ENCODE peak calls at places on chromosomes 12 and 14, in five cellular contexts. Z, U, L, C and D are unnamed samples.

GRCh38 chr14:36700656-36701055 is 39.0 kb downstream of the PAX9 start:
- DNase-seq in Z (no peak), U (no peak), L (no peak), C (no peak), D (no peak)

GRCh38 chr14:51219473-51220448 is 20.3 kb upstream of the TMX1 start:
- DNase-seq in Z (no peak), U (no peak), L (no peak), C (peak; percentile 16), D (no peak)

GRCh38 chr14:65290830-65291229 is 121.7 kb upstream of the FUT8 start:
- DNase-seq in Z (no peak), U (no peak), L (no peak), C (peak; percentile 93), D (no peak)

GRCh38 chr12:66449531-66449930 is 147.2 kb downstream of the HELB start:
- DNase-seq in Z (no peak), U (no peak), L (no peak), C (no peak), D (no peak)

GRCh38 chr12:3238196-3238595 is 161.0 kb downstream of the TSPAN9 start:
- DNase-seq in Z (no peak), U (no peak), L (no peak), C (no peak), D (no peak)

GRCh38 chr14:68476212-68476964 is 316.5 kb downstream of the ZFP36L1 start:
- DNase-seq in Z (no peak), U (peak; percentile 64), L (peak; percentile 62), C (peak; percentile 96), D (peak; percentile 93)

GRCh38 chr12:50074936-50075807 is 10.0 kb upstream of the SMARCD1 start:
- DNase-seq in Z (no peak), U (peak; percentile 88), L (peak; percentile 85), C (peak; percentile 47), D (peak; percentile 37)

GRCh38 chr14:93959239-93960107 is 16.9 kb downstream of the ASB2 start:
- DNase-seq in Z (peak; percentile 53), U (peak; percentile 47), L (peak; percentile 91), C (peak; percentile 86), D (peak; percentile 90)

GRCh38 chr12:115506822-115507629 is 770.5 kb downstream of the MED13L start:
- DNase-seq in Z (no peak), U (no peak), L (no peak), C (no peak), D (no peak)

GRCh38 chr12:51262758-51263177 is 7.4 kb downstream of the SMAGP start:
- DNase-seq in Z (no peak), U (peak; percentile 88), L (peak; percentile 68), C (peak; percentile 33), D (no peak)

GRCh38 chr14:100890451-100890850 is 13.1 kb downstream of the RTL1 start:
- DNase-seq in Z (no peak), U (peak; percentile 1), L (no peak), C (no peak), D (no peak)

GRCh38 chr14:102779574-102780315 is 2.5 kb downstream of the TRAF3 start:
- DNase-seq in Z (no peak), U (no peak), L (peak; percentile 48), C (no peak), D (no peak)

GRCh38 chr12:27220057-27220987 is 23.8 kb upstream of the STK38L start:
- DNase-seq in Z (no peak), U (no peak), L (no peak), C (peak; percentile 14), D (peak; percentile 90)

GRCh38 chr14:53516261-53516774 is 363.2 kb upstream of the DDHD1 start:
- DNase-seq in Z (no peak), U (no peak), L (no peak), C (peak; percentile 80), D (no peak)

GRCh38 chr12:29756741-29757390 is 26.9 kb downstream of the TMTC1 start:
- DNase-seq in Z (no peak), U (no peak), L (no peak), C (no peak), D (no peak)

GRCh38 chr12:7472060-7472459 is 28.1 kb upstream of the CD163L1 start:
- DNase-seq in Z (no peak), U (no peak), L (peak; percentile 25), C (no peak), D (no peak)

GRCh38 chr14:69612014-69612758 is 790 bp downstream of the SUSD6 start:
- DNase-seq in Z (no peak), U (peak; percentile 41), L (peak; percentile 69), C (no peak), D (no peak)

GRCh38 chr14:20684662-20685456 is 499 bp downstream of the RNASE4 start:
- DNase-seq in Z (no peak), U (peak; percentile 53), L (peak; percentile 64), C (peak; percentile 63), D (no peak)

GRCh38 chr12:76449572-76449971 is 101.4 kb upstream of the BBS10 start:
- DNase-seq in Z (no peak), U (no peak), L (no peak), C (peak; percentile 60), D (no peak)

GRCh38 chr12:79451365-79451764 is 239.4 kb downstream of the PAWR start:
- DNase-seq in Z (no peak), U (no peak), L (no peak), C (no peak), D (no peak)

GRCh38 chr12:109542014-109542413 is 31.3 kb downstream of the MMAB start:
- DNase-seq in Z (no peak), U (no peak), L (no peak), C (peak; percentile 70), D (no peak)

GRCh38 chr12:70639535-70639934 is 2.3 kb upstream of the PTPRB start:
- DNase-seq in Z (no peak), U (no peak), L (no peak), C (no peak), D (no peak)

GRCh38 chr12:70638639-70639349 is 1.6 kb upstream of the PTPRB start:
- DNase-seq in Z (no peak), U (no peak), L (no peak), C (no peak), D (no peak)

GRCh38 chr12:70635713-70636112 is 1.5 kb downstream of the PTPRB start:
- DNase-seq in Z (no peak), U (no peak), L (no peak), C (no peak), D (no peak)

GRCh38 chr12:70637286-70637685 is at the start of gene PTPRB:
- DNase-seq in Z (no peak), U (no peak), L (no peak), C (no peak), D (no peak)

GRCh38 chr12:70637686-70638085 is 457 bp upstream of the PTPRB start:
- DNase-seq in Z (no peak), U (no peak), L (no peak), C (no peak), D (no peak)
- H3K4me1 ChIP-seq in Z (no peaks in the 10 kb centered on the region), U (no peaks in the 10 kb centered on the region), L (no peaks in the 10 kb centered on the region), C (no peaks in the 10 kb centered on the region), D (no peaks in the 10 kb centered on the region)

DNA sequence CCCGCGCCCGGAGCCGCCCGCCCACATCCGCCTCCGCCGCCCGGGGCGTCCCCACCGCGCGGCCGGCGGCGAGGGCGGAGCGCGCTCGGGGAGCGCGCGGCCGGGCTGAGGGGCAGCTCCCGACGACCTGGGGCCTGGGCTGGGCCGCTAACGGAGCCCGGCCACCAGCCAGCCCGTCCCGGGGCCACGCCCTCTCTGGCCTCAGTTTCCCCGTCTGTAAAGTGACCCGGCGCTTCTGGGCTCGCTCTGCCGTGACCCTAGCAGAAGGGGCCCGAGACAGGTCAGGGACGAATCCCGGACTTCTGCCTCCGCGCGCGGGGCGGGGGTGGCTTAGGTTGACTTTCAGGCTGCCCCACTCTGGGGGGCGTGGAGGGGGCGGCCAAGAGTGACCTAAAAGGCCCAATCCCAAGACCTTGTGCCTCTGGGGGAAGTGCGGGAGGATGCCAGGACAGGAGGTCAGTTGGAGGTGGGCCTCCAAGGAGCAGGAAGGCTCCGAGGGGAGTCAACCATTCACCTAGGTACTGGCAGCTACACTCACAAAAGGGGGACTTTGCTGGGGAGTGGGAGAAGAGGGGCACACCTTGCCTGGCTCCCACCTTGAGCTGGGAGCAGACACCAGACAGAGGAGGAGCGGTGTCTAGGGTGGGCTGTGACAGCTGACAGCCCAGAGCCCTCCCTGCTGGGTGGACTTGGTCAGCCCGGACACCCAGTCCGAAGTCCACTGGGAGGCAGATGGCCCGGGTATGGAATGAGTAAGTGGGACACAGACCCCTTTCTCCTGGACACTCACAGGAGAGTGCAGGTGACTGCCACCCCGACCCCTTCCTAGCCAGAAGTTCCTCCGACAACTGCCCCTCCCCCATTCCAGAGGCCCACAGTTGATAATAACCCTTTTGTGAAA is 483 bp upstream of the AKT1 start:
- DNase-seq in Z (no peak), U (peak; percentile 64), L (peak; percentile 80), C (no peak), D (no peak)
- H3K4me1 ChIP-seq in Z (peaks cover 29% of the 10 kb centered on the region), U (peaks cover 70% of the 10 kb centered on the region), L (peaks cover 40% of the 10 kb centered on the region), C (peaks cover 23% of the 10 kb centered on the region), D (peaks cover 19% of the 10 kb centered on the region)

GRCh38 chr12:778615-779014 is 26.2 kb downstream of the WNK1 start:
- DNase-seq in Z (no peak), U (no peak), L (no peak), C (no peak), D (no peak)
- H3K4me1 ChIP-seq in Z (peaks cover 42% of the 10 kb centered on the region), U (peaks cover 45% of the 10 kb centered on the region), L (peaks cover 18% of the 10 kb centered on the region), C (peaks cover 20% of the 10 kb centered on the region), D (peaks cover 22% of the 10 kb centered on the region)

DNA sequence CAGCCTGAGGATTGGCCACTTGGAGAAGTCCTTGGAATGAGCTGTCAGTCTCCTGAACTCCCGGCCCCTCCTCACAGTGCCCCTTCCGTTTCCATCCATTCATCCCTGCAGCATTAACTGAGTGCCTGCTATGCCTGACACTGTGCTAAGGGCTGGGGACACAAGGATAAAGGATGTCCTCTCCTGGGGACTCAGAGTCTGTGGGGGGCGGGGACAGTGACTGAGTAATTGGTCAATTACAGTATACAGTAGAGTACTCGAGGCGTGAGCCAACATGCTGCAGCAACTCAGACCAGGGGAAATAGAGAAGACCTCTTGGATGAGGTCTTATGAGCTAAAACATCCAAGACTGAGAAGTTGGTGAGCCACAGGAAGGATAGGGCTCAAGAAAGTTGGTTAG is 43.4 kb upstream of the PWP1 start:
- DNase-seq in Z (no peak), U (no peak), L (no peak), C (no peak), D (no peak)
- H3K4me1 ChIP-seq in Z (no peaks in the 10 kb centered on the region), U (no peaks in the 10 kb centered on the region), L (no peaks in the 10 kb centered on the region), C (no peaks in the 10 kb centered on the region), D (no peaks in the 10 kb centered on the region)

GRCh38 chr12:113226696-113227095 is 5.4 kb downstream of the TPCN1 start:
- DNase-seq in Z (no peak), U (no peak), L (no peak), C (no peak), D (no peak)
- H3K4me1 ChIP-seq in Z (peaks cover 52% of the 10 kb centered on the region), U (peaks cover 55% of the 10 kb centered on the region), L (peaks cover 42% of the 10 kb centered on the region), C (peaks cover 34% of the 10 kb centered on the region), D (peaks cover 49% of the 10 kb centered on the region)

DNA sequence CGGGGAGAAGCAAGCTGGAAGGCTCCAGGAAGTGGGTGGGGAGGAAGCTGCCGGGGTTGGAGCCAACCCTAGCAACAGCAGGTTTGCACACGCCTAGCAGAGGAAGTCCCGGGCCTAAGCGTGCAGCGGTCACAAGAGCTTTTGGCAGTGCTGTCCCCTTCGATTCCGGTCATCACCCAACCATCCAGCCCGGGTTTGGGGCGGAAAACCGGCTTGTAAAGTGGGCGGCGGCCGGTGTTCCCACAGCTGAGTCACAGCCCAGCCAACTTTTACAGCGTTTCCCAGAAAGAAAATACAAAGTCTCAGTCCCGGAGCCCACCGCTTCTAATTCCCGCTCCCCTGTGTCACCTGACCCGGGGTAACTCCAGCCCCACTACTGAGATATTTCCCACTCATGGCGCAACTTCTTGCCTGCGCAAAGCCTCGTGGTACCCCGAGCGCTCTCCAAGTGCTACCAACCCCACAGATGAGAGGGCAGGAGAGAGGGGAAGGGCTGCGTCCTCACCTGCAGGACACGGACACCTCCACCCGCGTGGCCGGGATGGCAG is 385 bp downstream of the CPNE8 start:
- DNase-seq in Z (peak; percentile 79), U (peak; percentile 66), L (peak; percentile 94), C (peak; percentile 72), D (peak; percentile 65)
- H3K4me1 ChIP-seq in Z (peaks cover 5% of the 10 kb centered on the region), U (peaks cover 13% of the 10 kb centered on the region), L (no peaks in the 10 kb centered on the region), C (no peaks in the 10 kb centered on the region), D (no peaks in the 10 kb centered on the region)

GRCh38 chr12:112409064-112409905 is at the start of gene RPL6:
- DNase-seq in Z (peak; percentile 50), U (peak; percentile 78), L (peak; percentile 81), C (peak; percentile 91), D (peak; percentile 79)
- H3K4me1 ChIP-seq in Z (peaks cover 9% of the 10 kb centered on the region), U (peaks cover 27% of the 10 kb centered on the region), L (peaks cover 14% of the 10 kb centered on the region), C (peaks cover 11% of the 10 kb centered on the region), D (no peaks in the 10 kb centered on the region)